ENCODE peak calls at places on chromosome 18, in seven cellular contexts. R, N, L, C, K, T and Z are unnamed samples.

GRCh38 chr18:59546164-59546563 is 151.1 kb downstream of the CCBE1 start:
- DNase-seq in R (no peak), N (peak; percentile 62), L (no peak), C (no peak), K (no peak), T (no peak), Z (no peak)

GRCh38 chr18:77464917-77465316 is 215.3 kb downstream of the GALR1 start:
- DNase-seq in R (no peak), N (no peak), L (no peak), C (no peak), K (no peak), T (no peak), Z (no peak)

GRCh38 chr18:61581578-61582204 is 248.5 kb downstream of the CDH20 start:
- DNase-seq in R (peak; percentile 22), N (peak; percentile 73), L (peak; percentile 71), C (peak; percentile 88), K (peak; percentile 14), T (no peak), Z (peak; percentile 35)

GRCh38 chr18:37222383-37223378 is 342.9 kb downstream of the CELF4 start:
- DNase-seq in R (peak; percentile 4), N (no peak), L (no peak), C (no peak), K (no peak), T (no peak), Z (no peak)

GRCh38 chr18:25453556-25454269 is 101.7 kb upstream of the ZNF521 start:
- DNase-seq in R (no peak), N (no peak), L (no peak), C (no peak), K (no peak), T (no peak), Z (no peak)

GRCh38 chr18:55544028-55544427 is 44.0 kb downstream of the TCF4 start:
- DNase-seq in R (no peak), N (no peak), L (no peak), C (peak; percentile 37), K (no peak), T (no peak), Z (no peak)

GRCh38 chr18:24567199-24567598 is 106.8 kb downstream of the HRH4 start:
- DNase-seq in R (no peak), N (no peak), L (peak; percentile 19), C (no peak), K (no peak), T (no peak), Z (no peak)

GRCh38 chr18:13791181-13791580 is 32.8 kb upstream of the MC5R start:
- DNase-seq in R (no peak), N (no peak), L (no peak), C (no peak), K (no peak), T (no peak), Z (no peak)

GRCh38 chr18:3251249-3251962 is 3.8 kb downstream of the MYL12A start:
- DNase-seq in R (no peak), N (no peak), L (no peak), C (no peak), K (no peak), T (no peak), Z (no peak)

GRCh38 chr18:76837071-76837470 is 14.7 kb downstream of the ZNF236 start:
- DNase-seq in R (no peak), N (no peak), L (no peak), C (no peak), K (no peak), T (no peak), Z (no peak)

GRCh38 chr18:8791171-8791651 is 85.9 kb downstream of the MTCL1 start:
- DNase-seq in R (no peak), N (no peak), L (no peak), C (peak; percentile 60), K (peak; percentile 23), T (no peak), Z (no peak)

GRCh38 chr18:6476880-6477279 is 62.2 kb upstream of the L3MBTL4 start:
- DNase-seq in R (no peak), N (no peak), L (no peak), C (no peak), K (no peak), T (no peak), Z (no peak)

GRCh38 chr18:58527116-58528010 is 101.5 kb downstream of the ALPK2 start:
- DNase-seq in R (no peak), N (no peak), L (no peak), C (no peak), K (peak; percentile 55), T (no peak), Z (no peak)

GRCh38 chr18:22441638-22442037 is 23.9 kb upstream of the CTAGE1 start:
- DNase-seq in R (no peak), N (no peak), L (no peak), C (no peak), K (no peak), T (no peak), Z (no peak)

GRCh38 chr18:29145993-29146539 is 969.1 kb upstream of the CDH2 start:
- DNase-seq in R (no peak), N (no peak), L (no peak), C (peak; percentile 7), K (no peak), T (no peak), Z (no peak)

GRCh38 chr18:58687871-58688308 is 16.6 kb downstream of the MALT1 start:
- DNase-seq in R (no peak), N (no peak), L (no peak), C (no peak), K (no peak), T (peak; percentile 73), Z (no peak)

GRCh38 chr18:27860011-27860410 is 316.9 kb downstream of the CDH2 start:
- DNase-seq in R (no peak), N (no peak), L (no peak), C (no peak), K (no peak), T (no peak), Z (no peak)

GRCh38 chr18:13232060-13232917 is 13.7 kb downstream of the LDLRAD4 start:
- DNase-seq in R (no peak), N (no peak), L (no peak), C (no peak), K (no peak), T (no peak), Z (no peak)

GRCh38 chr18:35174093-35174731 is 66.6 kb upstream of the ZNF397 start:
- DNase-seq in R (no peak), N (peak; percentile 63), L (no peak), C (no peak), K (no peak), T (peak; percentile 25), Z (no peak)

GRCh38 chr18:62588217-62588616 is 65.4 kb downstream of the ZCCHC2 start:
- DNase-seq in R (no peak), N (no peak), L (no peak), C (no peak), K (no peak), T (no peak), Z (no peak)

GRCh38 chr18:35389095-35389618 is 12.0 kb upstream of the ZNF396 start:
- DNase-seq in R (no peak), N (no peak), L (no peak), C (no peak), K (no peak), T (no peak), Z (no peak)

GRCh38 chr18:47215554-47216138 is 35.8 kb downstream of the SKOR2 start:
- DNase-seq in R (peak; percentile 55), N (peak; percentile 11), L (no peak), C (peak; percentile 54), K (peak; percentile 44), T (peak; percentile 3), Z (no peak)

GRCh38 chr18:78732273-78733210 is 247.1 kb upstream of the SALL3 start:
- DNase-seq in R (no peak), N (no peak), L (no peak), C (no peak), K (no peak), T (no peak), Z (no peak)

GRCh38 chr18:77096936-77097886 is 35.4 kb downstream of the MBP start:
- DNase-seq in R (no peak), N (no peak), L (no peak), C (no peak), K (no peak), T (no peak), Z (no peak)

GRCh38 chr18:66329716-66330115 is 274.2 kb downstream of the CDH19 start:
- DNase-seq in R (no peak), N (no peak), L (no peak), C (no peak), K (no peak), T (no peak), Z (no peak)

GRCh38 chr18:657311-657997 is at the start of gene TYMS:
- DNase-seq in R (peak; percentile 63), N (peak; percentile 88), L (no peak), C (peak; percentile 89), K (peak; percentile 55), T (no peak), Z (no peak)

GRCh38 chr18:6001867-6002266 is 106.5 kb upstream of the TMEM200C start:
- DNase-seq in R (no peak), N (no peak), L (no peak), C (no peak), K (no peak), T (no peak), Z (no peak)

GRCh38 chr18:74113711-74114110 is 33.9 kb downstream of the FBXO15 start:
- DNase-seq in R (no peak), N (no peak), L (no peak), C (no peak), K (no peak), T (no peak), Z (no peak)
- TF ChIP-seq SIN3A in R (no peak), N (no peak), L (no peak), C (no peak), K (no peak), T (no peak), Z (no peak)

GRCh38 chr18:72869786-72870185 is 2.0 kb upstream of the NETO1 start:
- DNase-seq in R (no peak), N (no peak), L (no peak), C (no peak), K (no peak), T (no peak), Z (no peak)
- H3K4me3 ChIP-seq in R (no peak overlapping the region), N (no peak overlapping the region), L (peak overlapping the region; percentile 79), C (no peak overlapping the region), K (no peak overlapping the region), T (no peak overlapping the region), Z (no peak overlapping the region)

DNA sequence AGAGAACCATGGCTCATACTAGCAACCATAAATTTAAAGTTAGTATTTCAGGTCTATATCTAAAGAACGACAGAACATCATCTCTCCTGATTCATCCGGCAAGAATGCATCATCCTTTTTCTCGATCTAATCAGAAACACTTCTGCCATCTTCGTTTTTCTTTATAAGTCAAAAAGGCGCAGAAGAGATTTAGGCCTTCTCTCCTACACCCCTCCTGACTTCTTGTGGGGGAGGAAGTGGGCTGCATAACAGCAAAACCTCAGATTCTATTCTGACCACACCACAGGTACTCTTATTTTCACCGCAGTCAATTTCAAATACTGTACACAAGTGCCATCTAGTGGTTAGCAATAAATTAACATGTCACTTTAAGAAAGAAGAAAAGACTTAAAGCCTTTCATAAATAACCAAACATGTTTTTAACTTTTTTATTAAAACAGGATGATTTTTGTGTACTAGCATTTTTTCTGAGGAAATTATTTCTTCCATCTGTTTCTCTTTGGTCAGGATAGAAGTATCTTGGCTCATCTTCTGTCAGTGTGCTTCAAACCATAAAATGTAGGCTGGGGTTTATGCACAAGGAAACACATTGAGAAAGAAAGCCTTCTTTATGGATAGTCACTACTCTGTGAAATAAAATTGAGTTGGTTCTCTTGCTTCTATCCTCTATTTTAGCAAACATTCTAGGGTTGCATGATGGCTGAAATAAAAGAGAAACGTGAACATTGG is 48.3 kb upstream of the PIK3C3 start:
- DNase-seq in R (peak; percentile 15), N (peak; percentile 55), L (no peak), C (peak; percentile 51), K (peak; percentile 13), T (peak; percentile 33), Z (peak; percentile 7)
- TF ChIP-seq SIN3A in R (no peak), N (no peak), L (no peak), C (no peak), K (no peak), T (no peak), Z (no peak)

GRCh38 chr18:43022874-43023273 is 92.6 kb downstream of the RIT2 start:
- DNase-seq in R (no peak), N (no peak), L (no peak), C (no peak), K (no peak), T (no peak), Z (no peak)
- H3K4me3 ChIP-seq in R (no peak overlapping the region), N (no peak overlapping the region), L (no peak overlapping the region), C (no peak overlapping the region), K (no peak overlapping the region), T (no peak overlapping the region), Z (no peak overlapping the region)